ENCODE peak calls at places on chromosomes 7 and 10, in seven cellular contexts. K, B, F, Q, N, A and I are unnamed samples.
A peak's percentile ranks its signal among the peaks of the same experiment; 100 is the strongest.

GRCh38 chr7:33793616-33794015 is 111.7 kb upstream of the BMPER start:
- DNase-seq in K (no peak), B (no peak), F (no peak), Q (no peak), N (no peak), A (no peak), I (no peak)

GRCh38 chr10:132532784-132533560 is 4.6 kb upstream of the INPP5A start:
- DNase-seq in K (no peak), B (no peak), F (peak; percentile 28), Q (no peak), N (no peak), A (no peak), I (no peak)

GRCh38 chr7:73350311-73351068 is 22.5 kb downstream of the FKBP6 start:
- DNase-seq in K (no peak), B (no peak), F (no peak), Q (no peak), N (no peak), A (no peak), I (no peak)

GRCh38 chr10:66835400-66835799 is 90.4 kb upstream of the LRRTM3 start:
- DNase-seq in K (no peak), B (no peak), F (no peak), Q (no peak), N (no peak), A (no peak), I (no peak)

GRCh38 chr7:43513236-43513635 is 69.7 kb upstream of the STK17A start:
- DNase-seq in K (no peak), B (peak; percentile 17), F (no peak), Q (no peak), N (no peak), A (no peak), I (peak; percentile 67)

GRCh38 chr7:36658603-36659516 is 65.4 kb downstream of the AOAH start:
- DNase-seq in K (no peak), B (peak; percentile 87), F (no peak), Q (no peak), N (peak; percentile 93), A (no peak), I (no peak)

GRCh38 chr10:48896756-48897437 is 42.7 kb downstream of the LRRC18 start:
- DNase-seq in K (no peak), B (no peak), F (no peak), Q (no peak), N (no peak), A (no peak), I (no peak)

GRCh38 chr10:26448706-26449435 is 10.7 kb downstream of the APBB1IP start:
- DNase-seq in K (no peak), B (no peak), F (no peak), Q (no peak), N (no peak), A (no peak), I (no peak)

GRCh38 chr10:110629680-110630191 is 14.4 kb upstream of the RBM20 start:
- DNase-seq in K (no peak), B (no peak), F (no peak), Q (no peak), N (no peak), A (no peak), I (peak; percentile 27)

GRCh38 chr7:129351320-129351719 is 82.9 kb upstream of the STRIP2 start:
- DNase-seq in K (no peak), B (peak; percentile 21), F (no peak), Q (no peak), N (no peak), A (no peak), I (no peak)

GRCh38 chr7:109763611-109764010 is 1193.9 kb downstream of the DNAJB9 start:
- DNase-seq in K (no peak), B (no peak), F (no peak), Q (no peak), N (no peak), A (no peak), I (peak; percentile 44)

GRCh38 chr10:21860718-21861117 is 142.8 kb downstream of the DNAJC1 start:
- DNase-seq in K (no peak), B (peak; percentile 41), F (no peak), Q (no peak), N (no peak), A (no peak), I (no peak)

GRCh38 chr7:5693529-5693928 is 87.9 kb downstream of the RNF216 start:
- DNase-seq in K (no peak), B (peak; percentile 80), F (no peak), Q (no peak), N (no peak), A (no peak), I (no peak)

GRCh38 chr10:133528845-133529575 is 1.8 kb downstream of the CYP2E1 start:
- DNase-seq in K (peak; percentile 34), B (peak; percentile 79), F (no peak), Q (no peak), N (no peak), A (no peak), I (no peak)

GRCh38 chr7:25095516-25096345 is 29.3 kb downstream of the CYCS start:
- DNase-seq in K (no peak), B (peak; percentile 55), F (no peak), Q (no peak), N (peak; percentile 40), A (no peak), I (no peak)

GRCh38 chr10:112082134-112082533 is 101.4 kb downstream of the GPAM start:
- DNase-seq in K (peak; percentile 18), B (no peak), F (no peak), Q (no peak), N (no peak), A (no peak), I (peak; percentile 80)

GRCh38 chr10:128701381-128701780 is 575.2 kb upstream of the MKI67 start:
- DNase-seq in K (no peak), B (no peak), F (no peak), Q (no peak), N (no peak), A (no peak), I (no peak)

GRCh38 chr7:15652776-15653290 is 33.6 kb downstream of the MEOX2 start:
- DNase-seq in K (no peak), B (no peak), F (no peak), Q (no peak), N (no peak), A (no peak), I (no peak)

GRCh38 chr10:21329995-21330627 is 195.4 kb downstream of the SKIDA1 start:
- DNase-seq in K (no peak), B (peak; percentile 89), F (peak; percentile 59), Q (no peak), N (no peak), A (no peak), I (peak; percentile 60)

GRCh38 chr10:48215148-48215982 is 59.1 kb downstream of the FRMPD2 start:
- DNase-seq in K (peak; percentile 63), B (peak; percentile 57), F (no peak), Q (no peak), N (peak; percentile 72), A (no peak), I (peak; percentile 75)

GRCh38 chr10:73413108-73413527 is 740 bp downstream of the ANXA7 start:
- DNase-seq in K (peak; percentile 30), B (no peak), F (no peak), Q (no peak), N (peak; percentile 59), A (no peak), I (no peak)

GRCh38 chr10:43073721-43074120 is 3.1 kb upstream of the RET start:
- DNase-seq in K (no peak), B (no peak), F (no peak), Q (no peak), N (no peak), A (peak; percentile 18), I (no peak)
- H3K27me3 ChIP-seq in K (no peaks in the 10 kb centered on the region), B (peaks cover 64% of the 10 kb centered on the region), F (peaks cover 16% of the 10 kb centered on the region), Q (peaks cover 40% of the 10 kb centered on the region), N (peaks cover 43% of the 10 kb centered on the region), A (peaks cover 43% of the 10 kb centered on the region), I (peaks cover 3% of the 10 kb centered on the region)

DNA sequence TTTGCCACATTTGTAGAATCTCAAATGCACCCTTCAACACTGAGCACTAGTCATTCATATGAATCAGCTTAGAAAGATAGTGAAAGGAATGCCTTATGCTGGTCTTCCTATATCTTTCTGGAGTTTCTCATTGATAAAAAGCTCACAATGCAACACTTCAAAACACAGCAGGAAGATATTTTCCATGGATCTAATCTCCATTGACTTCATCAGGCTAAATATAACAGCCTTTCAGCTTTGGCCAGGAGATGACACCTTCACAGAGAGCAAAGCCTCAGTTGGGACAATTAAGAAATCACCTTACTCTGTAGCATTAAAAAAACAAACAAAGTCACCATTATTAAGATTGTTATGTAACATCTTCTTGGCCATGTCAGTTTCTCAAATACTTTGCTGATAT is 6.7 kb downstream of the NRP1 start:
- DNase-seq in K (no peak), B (peak; percentile 38), F (no peak), Q (no peak), N (peak; percentile 19), A (no peak), I (peak; percentile 61)
- H3K4me1 ChIP-seq in K (peaks cover 12% of the 10 kb centered on the region), B (peaks cover 61% of the 10 kb centered on the region), F (no peaks in the 10 kb centered on the region), Q (peaks cover 33% of the 10 kb centered on the region), N (peaks cover 16% of the 10 kb centered on the region), A (peaks cover 53% of the 10 kb centered on the region), I (peaks cover 57% of the 10 kb centered on the region)

GRCh38 chr7:138852469-138852868 is 54.5 kb upstream of the ATP6V0A4 start:
- DNase-seq in K (no peak), B (no peak), F (no peak), Q (no peak), N (no peak), A (no peak), I (no peak)
- H3K27me3 ChIP-seq in K (no peaks in the 10 kb centered on the region), B (no peaks in the 10 kb centered on the region), F (no peaks in the 10 kb centered on the region), Q (no peaks in the 10 kb centered on the region), N (no peaks in the 10 kb centered on the region), A (no peaks in the 10 kb centered on the region), I (no peaks in the 10 kb centered on the region)

GRCh38 chr10:61961278-61961677 is 59.8 kb downstream of the ARID5B start:
- DNase-seq in K (no peak), B (no peak), F (no peak), Q (no peak), N (no peak), A (no peak), I (no peak)

GRCh38 chr10:61958311-61958710 is 56.8 kb downstream of the ARID5B start:
- DNase-seq in K (no peak), B (no peak), F (no peak), Q (no peak), N (no peak), A (no peak), I (no peak)

GRCh38 chr10:61959814-61960213 is 58.3 kb downstream of the ARID5B start:
- DNase-seq in K (no peak), B (no peak), F (no peak), Q (no peak), N (no peak), A (no peak), I (no peak)

GRCh38 chr10:61958793-61959192 is 57.3 kb downstream of the ARID5B start:
- DNase-seq in K (no peak), B (no peak), F (no peak), Q (no peak), N (no peak), A (no peak), I (no peak)

GRCh38 chr10:61960396-61961120 is 59.1 kb downstream of the ARID5B start:
- DNase-seq in K (no peak), B (no peak), F (no peak), Q (no peak), N (no peak), A (no peak), I (no peak)
- H3K4me1 ChIP-seq in K (no peaks in the 10 kb centered on the region), B (peaks cover 5% of the 10 kb centered on the region), F (peaks cover 5% of the 10 kb centered on the region), Q (peaks cover 12% of the 10 kb centered on the region), N (no peaks in the 10 kb centered on the region), A (peaks cover 5% of the 10 kb centered on the region), I (peaks cover 3% of the 10 kb centered on the region)

GRCh38 chr7:27132214-27132613 is 1.7 kb upstream of the HOXA4 start:
- DNase-seq in K (no peak), B (no peak), F (no peak), Q (no peak), N (no peak), A (no peak), I (no peak)
- H3K27me3 ChIP-seq in K (peaks cover 78% of the 10 kb centered on the region), B (peaks cover 100% of the 10 kb centered on the region), F (peaks cover 6% of the 10 kb centered on the region), Q (peaks cover 7% of the 10 kb centered on the region), N (peaks cover 100% of the 10 kb centered on the region), A (peaks cover 38% of the 10 kb centered on the region), I (peaks cover 100% of the 10 kb centered on the region)